ENCODE peak calls at places on chromosomes 6 and 20, in five cellular contexts. B, L, S, R and G are unnamed samples.

GRCh38 chr6:151425561-151425960 is 26.4 kb downstream of the RMND1 start:
- DNase-seq in B (no peak), L (no peak), S (no peak), R (no peak), G (no peak)

GRCh38 chr20:22333885-22334545 is 250.4 kb downstream of the FOXA2 start:
- DNase-seq in B (peak), L (peak), S (no peak), R (peak), G (peak)

GRCh38 chr6:34663887-34664269 is 32.7 kb downstream of the ILRUN start:
- DNase-seq in B (no peak), L (peak), S (no peak), R (no peak), G (peak)

GRCh38 chr20:59784365-59785117 is 148.9 kb downstream of the SYCP2 start:
- DNase-seq in B (no peak), L (no peak), S (no peak), R (no peak), G (no peak)

GRCh38 chr20:45366631-45367030 is 3.7 kb downstream of the SYS1 start:
- DNase-seq in B (no peak), L (no peak), S (no peak), R (no peak), G (no peak)

GRCh38 chr6:130202782-130203181 is 20.0 kb downstream of the SAMD3 start:
- DNase-seq in B (no peak), L (no peak), S (no peak), R (peak), G (no peak)

GRCh38 chr20:60071965-60072364 is 113.7 kb downstream of the CDH26 start:
- DNase-seq in B (no peak), L (no peak), S (no peak), R (no peak), G (no peak)

GRCh38 chr6:54194067-54194466 is 82.8 kb downstream of the MLIP start:
- DNase-seq in B (peak), L (no peak), S (no peak), R (no peak), G (peak)

GRCh38 chr6:33213166-33213988 is 5.1 kb downstream of the RING1 start:
- DNase-seq in B (no peak), L (no peak), S (no peak), R (no peak), G (no peak)

GRCh38 chr6:39790772-39791171 is 1.4 kb upstream of the DAAM2 start:
- DNase-seq in B (no peak), L (no peak), S (no peak), R (no peak), G (no peak)

GRCh38 chr6:3929281-3929798 is 80.2 kb downstream of the FAM50B start:
- DNase-seq in B (no peak), L (peak), S (no peak), R (no peak), G (peak)

GRCh38 chr6:90975741-90976140 is 388.9 kb upstream of the MAP3K7 start:
- DNase-seq in B (no peak), L (no peak), S (no peak), R (no peak), G (no peak)

GRCh38 chr6:128570439-128571063 is 50.2 kb upstream of the PTPRK start:
- DNase-seq in B (no peak), L (no peak), S (no peak), R (no peak), G (no peak)

GRCh38 chr20:1867495-1868260 is 27.5 kb upstream of the SIRPA start:
- DNase-seq in B (no peak), L (no peak), S (no peak), R (no peak), G (no peak)

GRCh38 chr20:43900062-43900461 is 14.6 kb upstream of the TOX2 start:
- DNase-seq in B (no peak), L (no peak), S (no peak), R (no peak), G (no peak)

GRCh38 chr6:141677598-141678211 is 455.0 kb upstream of the GJE1 start:
- DNase-seq in B (peak), L (peak), S (no peak), R (no peak), G (peak)

GRCh38 chr20:23151885-23152284 is 65.8 kb upstream of the CD93 start:
- DNase-seq in B (no peak), L (no peak), S (no peak), R (no peak), G (no peak)

GRCh38 chr6:143110996-143111395 is 50.3 kb downstream of the AIG1 start:
- DNase-seq in B (no peak), L (peak), S (no peak), R (no peak), G (peak)

GRCh38 chr20:8997720-8998119 is 71.2 kb upstream of the PLCB4 start:
- DNase-seq in B (no peak), L (no peak), S (no peak), R (no peak), G (no peak)

GRCh38 chr20:50788045-50788867 is 6.6 kb upstream of the BCAS4 start:
- DNase-seq in B (peak), L (peak), S (no peak), R (no peak), G (peak)

GRCh38 chr6:27592107-27592480 is 119.2 kb upstream of the ZNF184 start:
- DNase-seq in B (peak), L (no peak), S (no peak), R (peak), G (peak)

GRCh38 chr6:133806358-133806757 is 82.6 kb upstream of the TCF21 start:
- DNase-seq in B (no peak), L (no peak), S (no peak), R (no peak), G (peak)

GRCh38 chr6:167119680-167120556 is 3.0 kb upstream of the CCR6 start:
- DNase-seq in B (peak), L (no peak), S (peak), R (peak), G (no peak)

GRCh38 chr6:106356382-106356781 is 4.1 kb upstream of the CRYBG1 start:
- DNase-seq in B (no peak), L (no peak), S (no peak), R (no peak), G (no peak)

GRCh38 chr20:50198211-50198666 is 7.6 kb downstream of the CEBPB start:
- DNase-seq in B (no peak), L (no peak), S (no peak), R (no peak), G (no peak)

GRCh38 chr20:13960525-13960924 is 29.9 kb downstream of the SEL1L2 start:
- DNase-seq in B (no peak), L (no peak), S (no peak), R (no peak), G (no peak)

GRCh38 chr6:33787954-33788693 is 806 bp downstream of the LEMD2 start:
- DNase-seq in B (peak), L (peak), S (peak), R (peak), G (peak)

GRCh38 chr6:84263557-84263956 is 36.1 kb upstream of the CEP162 start:
- DNase-seq in B (no peak), L (no peak), S (no peak), R (no peak), G (no peak)

GRCh38 chr6:142155895-142156757 is 9.1 kb downstream of the VTA1 start:
- DNase-seq in B (peak), L (no peak), S (no peak), R (peak), G (peak)

GRCh38 chr20:35901678-35902544 is 52.4 kb downstream of the SCAND1 start:
- DNase-seq in B (peak), L (peak), S (no peak), R (no peak), G (peak)

GRCh38 chr6:29995346-29995777 is 53.0 kb downstream of the HLA-A start:
- DNase-seq in B (no peak), L (no peak), S (no peak), R (no peak), G (peak)

GRCh38 chr20:34017610-34018009 is 23.9 kb downstream of the RALY start:
- DNase-seq in B (peak), L (peak), S (no peak), R (no peak), G (peak)

GRCh38 chr6:170238741-170239565 is 51.9 kb downstream of the DLL1 start:
- DNase-seq in B (no peak), L (no peak), S (no peak), R (no peak), G (no peak)